ENCODE peak calls at places on chromosome 21, in eight cellular contexts. One of them, this sample, is unnamed.

GRCh38 chr21:36134820-36135390 is at the start of gene CBR3:
- DNase-seq in NCI-H2081: peak; percentile 21
- DNase-seq in A172: peak; percentile 64
- DNase-seq in fibroblast of lung: peak; percentile 39
- DNase-seq in CD4-positive, alpha-beta memory T cell: peak; percentile 61
- DNase-seq in lower lobe of right lung: peak; percentile 68
- DNase-seq in left lobe of liver: peak; percentile 50
- DNase-seq in pancreas: no peak
- DNase-seq in this sample: no peak

GRCh38 chr21:42941696-42942085 is 16.3 kb upstream of the ERVH48-1 start:
- DNase-seq in NCI-H2081: no peak
- DNase-seq in A172: no peak
- DNase-seq in fibroblast of lung: no peak
- DNase-seq in CD4-positive, alpha-beta memory T cell: no peak
- DNase-seq in lower lobe of right lung: no peak
- DNase-seq in left lobe of liver: no peak
- DNase-seq in pancreas: no peak
- DNase-seq in this sample: no peak

GRCh38 chr21:25560151-25560783 is 47.0 kb downstream of the MRPL39 start:
- DNase-seq in NCI-H2081: no peak
- DNase-seq in A172: no peak
- DNase-seq in fibroblast of lung: peak; percentile 34
- DNase-seq in CD4-positive, alpha-beta memory T cell: no peak
- DNase-seq in lower lobe of right lung: peak; percentile 56
- DNase-seq in left lobe of liver: no peak
- DNase-seq in pancreas: no peak
- DNase-seq in this sample: no peak

GRCh38 chr21:33821580-33822322 is 93.9 kb downstream of the ATP5PO start:
- DNase-seq in NCI-H2081: no peak
- DNase-seq in A172: no peak
- DNase-seq in fibroblast of lung: no peak
- DNase-seq in CD4-positive, alpha-beta memory T cell: no peak
- DNase-seq in lower lobe of right lung: no peak
- DNase-seq in left lobe of liver: no peak
- DNase-seq in pancreas: no peak
- DNase-seq in this sample: no peak

GRCh38 chr21:16517380-16517779 is 787.6 kb downstream of the USP25 start:
- DNase-seq in NCI-H2081: no peak
- DNase-seq in A172: no peak
- DNase-seq in fibroblast of lung: no peak
- DNase-seq in CD4-positive, alpha-beta memory T cell: no peak
- DNase-seq in lower lobe of right lung: no peak
- DNase-seq in left lobe of liver: no peak
- DNase-seq in pancreas: no peak
- DNase-seq in this sample: no peak

GRCh38 chr21:41932576-41933258 is 21.1 kb downstream of the C2CD2 start:
- DNase-seq in NCI-H2081: no peak
- DNase-seq in A172: peak; percentile 76
- DNase-seq in fibroblast of lung: peak; percentile 49
- DNase-seq in CD4-positive, alpha-beta memory T cell: no peak
- DNase-seq in lower lobe of right lung: peak; percentile 54
- DNase-seq in left lobe of liver: peak; percentile 50
- DNase-seq in pancreas: no peak
- DNase-seq in this sample: no peak

GRCh38 chr21:44628707-44629391 is 2.0 kb downstream of the KRTAP10-9 start:
- DNase-seq in NCI-H2081: no peak
- DNase-seq in A172: no peak
- DNase-seq in fibroblast of lung: no peak
- DNase-seq in CD4-positive, alpha-beta memory T cell: no peak
- DNase-seq in lower lobe of right lung: no peak
- DNase-seq in left lobe of liver: no peak
- DNase-seq in pancreas: no peak
- DNase-seq in this sample: no peak

GRCh38 chr21:46667735-46668380 is 32.4 kb downstream of the PRMT2 start:
- DNase-seq in NCI-H2081: peak; percentile 35
- DNase-seq in A172: peak; percentile 77
- DNase-seq in fibroblast of lung: peak; percentile 39
- DNase-seq in CD4-positive, alpha-beta memory T cell: no peak
- DNase-seq in lower lobe of right lung: no peak
- DNase-seq in left lobe of liver: no peak
- DNase-seq in pancreas: no peak
- DNase-seq in this sample: no peak

GRCh38 chr21:15468368-15468767 is 261.4 kb upstream of the USP25 start:
- DNase-seq in NCI-H2081: no peak
- DNase-seq in A172: no peak
- DNase-seq in fibroblast of lung: no peak
- DNase-seq in CD4-positive, alpha-beta memory T cell: no peak
- DNase-seq in lower lobe of right lung: no peak
- DNase-seq in left lobe of liver: no peak
- DNase-seq in pancreas: no peak
- DNase-seq in this sample: no peak

GRCh38 chr21:16624468-16625102 is 888.3 kb upstream of the CXADR start:
- DNase-seq in NCI-H2081: peak; percentile 75
- DNase-seq in A172: no peak
- DNase-seq in fibroblast of lung: no peak
- DNase-seq in CD4-positive, alpha-beta memory T cell: no peak
- DNase-seq in lower lobe of right lung: no peak
- DNase-seq in left lobe of liver: no peak
- DNase-seq in pancreas: no peak
- DNase-seq in this sample: no peak

GRCh38 chr21:46618738-46619369 is 14.0 kb upstream of the S100B start:
- DNase-seq in NCI-H2081: no peak
- DNase-seq in A172: no peak
- DNase-seq in fibroblast of lung: no peak
- DNase-seq in CD4-positive, alpha-beta memory T cell: no peak
- DNase-seq in lower lobe of right lung: no peak
- DNase-seq in left lobe of liver: no peak
- DNase-seq in pancreas: no peak
- DNase-seq in this sample: no peak

GRCh38 chr21:27787046-27787445 is 820.2 kb upstream of the ADAMTS5 start:
- DNase-seq in NCI-H2081: no peak
- DNase-seq in A172: no peak
- DNase-seq in fibroblast of lung: no peak
- DNase-seq in CD4-positive, alpha-beta memory T cell: no peak
- DNase-seq in lower lobe of right lung: no peak
- DNase-seq in left lobe of liver: no peak
- DNase-seq in pancreas: no peak
- DNase-seq in this sample: no peak